ENCODE peak calls at places on chromosomes 3 and 15, in four cellular contexts. D, F, W and V are unnamed samples.

GRCh38 chr15:88003928-88004327 is 252.6 kb downstream of the NTRK3 start:
- DNase-seq in F (no peak), W (no peak), D (no peak), V (peak; percentile 15)

GRCh38 chr3:152296990-152297389 is 28.3 kb downstream of the MBNL1 start:
- DNase-seq in D (no peak), F (no peak), W (no peak), V (no peak)

GRCh38 chr15:101269479-101270223 is 7.6 kb downstream of the SELENOS start:
- DNase-seq in W (no peak), F (peak; percentile 45), D (no peak), V (no peak)

GRCh38 chr3:11126653-11127052 is 27.6 kb upstream of the HRH1 start:
- DNase-seq in W (no peak), F (no peak), D (no peak), V (peak; percentile 62)

GRCh38 chr3:184241141-184241446 is 7.7 kb downstream of the ALG3 start:
- DNase-seq in W (no peak), F (no peak), D (no peak), V (no peak)

GRCh38 chr3:106428565-106428994 is 559.8 kb upstream of the CBLB start:
- DNase-seq in F (no peak), D (no peak), W (peak; percentile 30), V (no peak)

GRCh38 chr15:89587955-89588354 is 12.7 kb downstream of the TICRR start:
- DNase-seq in W (no peak), F (no peak), D (no peak), V (no peak)

GRCh38 chr3:182292586-182292985 is 500.7 kb upstream of the ATP11B start:
- DNase-seq in F (no peak), D (no peak), W (no peak), V (no peak)

GRCh38 chr3:37763338-37763737 is 98.3 kb upstream of the CTDSPL start:
- DNase-seq in W (no peak), D (no peak), F (no peak), V (no peak)